ENCODE peak calls at places on chromosome 12, in ten cellular contexts. One of them, this sample, is unnamed.

GRCh38 chr12:89225808-89226368 is 126.4 kb downstream of the DUSP6 start:
- DNase-seq in breast epithelium: peak; percentile 75
- DNase-seq in upper lobe of left lung: peak; percentile 54
- DNase-seq in GM12878: no peak
- DNase-seq in IMR-90: peak; percentile 93
- DNase-seq in HCT116: peak; percentile 97
- DNase-seq in body of pancreas: peak; percentile 46
- DNase-seq in thyroid gland: peak; percentile 72
- DNase-seq in prostate gland: peak; percentile 91
- DNase-seq in A549: no peak
- DNase-seq in this sample: no peak

GRCh38 chr12:127241056-127241830 is 1025.7 kb upstream of the TMEM132C start:
- DNase-seq in thyroid gland: no peak
- DNase-seq in HCT116: no peak
- DNase-seq in GM12878: no peak
- DNase-seq in breast epithelium: no peak
- DNase-seq in upper lobe of left lung: no peak
- DNase-seq in A549: no peak
- DNase-seq in body of pancreas: no peak
- DNase-seq in prostate gland: no peak
- DNase-seq in IMR-90: no peak
- DNase-seq in this sample: peak; percentile 22

GRCh38 chr12:105076098-105076497 is 8.2 kb downstream of the ALDH1L2 start:
- DNase-seq in upper lobe of left lung: no peak
- DNase-seq in body of pancreas: no peak
- DNase-seq in IMR-90: peak; percentile 71
- DNase-seq in HCT116: no peak
- DNase-seq in GM12878: no peak
- DNase-seq in breast epithelium: no peak
- DNase-seq in A549: no peak
- DNase-seq in thyroid gland: no peak
- DNase-seq in prostate gland: no peak
- DNase-seq in this sample: no peak

GRCh38 chr12:70739741-70740140 is 102.5 kb upstream of the PTPRB start:
- DNase-seq in upper lobe of left lung: no peak
- DNase-seq in body of pancreas: no peak
- DNase-seq in A549: no peak
- DNase-seq in HCT116: no peak
- DNase-seq in IMR-90: no peak
- DNase-seq in thyroid gland: no peak
- DNase-seq in GM12878: no peak
- DNase-seq in breast epithelium: no peak
- DNase-seq in prostate gland: no peak
- DNase-seq in this sample: no peak

GRCh38 chr12:72095025-72095424 is 156.4 kb downstream of the TPH2 start:
- DNase-seq in prostate gland: no peak
- DNase-seq in thyroid gland: no peak
- DNase-seq in GM12878: no peak
- DNase-seq in IMR-90: no peak
- DNase-seq in HCT116: no peak
- DNase-seq in A549: no peak
- DNase-seq in body of pancreas: no peak
- DNase-seq in upper lobe of left lung: no peak
- DNase-seq in breast epithelium: no peak
- DNase-seq in this sample: no peak

GRCh38 chr12:108642269-108642870 is 8.7 kb upstream of the SELPLG start:
- DNase-seq in thyroid gland: no peak
- DNase-seq in upper lobe of left lung: no peak
- DNase-seq in IMR-90: no peak
- DNase-seq in GM12878: no peak
- DNase-seq in body of pancreas: no peak
- DNase-seq in A549: no peak
- DNase-seq in HCT116: no peak
- DNase-seq in breast epithelium: no peak
- DNase-seq in prostate gland: no peak
- DNase-seq in this sample: no peak

GRCh38 chr12:20300457-20300856 is 67.9 kb upstream of the PDE3A start:
- DNase-seq in body of pancreas: peak; percentile 43
- DNase-seq in breast epithelium: no peak
- DNase-seq in IMR-90: no peak
- DNase-seq in prostate gland: no peak
- DNase-seq in GM12878: no peak
- DNase-seq in upper lobe of left lung: no peak
- DNase-seq in A549: no peak
- DNase-seq in thyroid gland: no peak
- DNase-seq in HCT116: no peak
- DNase-seq in this sample: no peak

GRCh38 chr12:29710104-29710503 is 73.6 kb downstream of the TMTC1 start:
- DNase-seq in prostate gland: no peak
- DNase-seq in HCT116: no peak
- DNase-seq in upper lobe of left lung: no peak
- DNase-seq in body of pancreas: no peak
- DNase-seq in A549: no peak
- DNase-seq in GM12878: no peak
- DNase-seq in IMR-90: no peak
- DNase-seq in breast epithelium: peak; percentile 38
- DNase-seq in thyroid gland: no peak
- DNase-seq in this sample: peak; percentile 24

GRCh38 chr12:104232609-104233280 is 17.2 kb downstream of the TXNRD1 start:
- DNase-seq in body of pancreas: no peak
- DNase-seq in upper lobe of left lung: no peak
- DNase-seq in A549: no peak
- DNase-seq in thyroid gland: no peak
- DNase-seq in IMR-90: no peak
- DNase-seq in prostate gland: no peak
- DNase-seq in breast epithelium: no peak
- DNase-seq in GM12878: no peak
- DNase-seq in HCT116: no peak
- DNase-seq in this sample: no peak

GRCh38 chr12:129195081-129195480 is 341.8 kb downstream of the GLT1D1 start:
- DNase-seq in upper lobe of left lung: no peak
- DNase-seq in prostate gland: no peak
- DNase-seq in body of pancreas: no peak
- DNase-seq in A549: no peak
- DNase-seq in breast epithelium: no peak
- DNase-seq in IMR-90: no peak
- DNase-seq in HCT116: no peak
- DNase-seq in thyroid gland: no peak
- DNase-seq in GM12878: no peak
- DNase-seq in this sample: no peak

GRCh38 chr12:30880061-30880460 is 46.5 kb upstream of the TSPAN11 start:
- DNase-seq in breast epithelium: no peak
- DNase-seq in IMR-90: no peak
- DNase-seq in A549: no peak
- DNase-seq in body of pancreas: no peak
- DNase-seq in upper lobe of left lung: no peak
- DNase-seq in HCT116: no peak
- DNase-seq in thyroid gland: no peak
- DNase-seq in GM12878: no peak
- DNase-seq in prostate gland: no peak
- DNase-seq in this sample: no peak

GRCh38 chr12:41189395-41190251 is 1.5 kb downstream of the PDZRN4 start:
- DNase-seq in IMR-90: no peak
- DNase-seq in A549: no peak
- DNase-seq in upper lobe of left lung: no peak
- DNase-seq in breast epithelium: no peak
- DNase-seq in GM12878: no peak
- DNase-seq in prostate gland: no peak
- DNase-seq in body of pancreas: no peak
- DNase-seq in HCT116: no peak
- DNase-seq in thyroid gland: peak; percentile 6
- DNase-seq in this sample: no peak

GRCh38 chr12:61923152-61923551 is 337.1 kb upstream of the USP15 start:
- DNase-seq in GM12878: no peak
- DNase-seq in A549: no peak
- DNase-seq in thyroid gland: no peak
- DNase-seq in prostate gland: no peak
- DNase-seq in breast epithelium: no peak
- DNase-seq in IMR-90: no peak
- DNase-seq in HCT116: no peak
- DNase-seq in upper lobe of left lung: no peak
- DNase-seq in body of pancreas: no peak
- DNase-seq in this sample: no peak

DNA sequence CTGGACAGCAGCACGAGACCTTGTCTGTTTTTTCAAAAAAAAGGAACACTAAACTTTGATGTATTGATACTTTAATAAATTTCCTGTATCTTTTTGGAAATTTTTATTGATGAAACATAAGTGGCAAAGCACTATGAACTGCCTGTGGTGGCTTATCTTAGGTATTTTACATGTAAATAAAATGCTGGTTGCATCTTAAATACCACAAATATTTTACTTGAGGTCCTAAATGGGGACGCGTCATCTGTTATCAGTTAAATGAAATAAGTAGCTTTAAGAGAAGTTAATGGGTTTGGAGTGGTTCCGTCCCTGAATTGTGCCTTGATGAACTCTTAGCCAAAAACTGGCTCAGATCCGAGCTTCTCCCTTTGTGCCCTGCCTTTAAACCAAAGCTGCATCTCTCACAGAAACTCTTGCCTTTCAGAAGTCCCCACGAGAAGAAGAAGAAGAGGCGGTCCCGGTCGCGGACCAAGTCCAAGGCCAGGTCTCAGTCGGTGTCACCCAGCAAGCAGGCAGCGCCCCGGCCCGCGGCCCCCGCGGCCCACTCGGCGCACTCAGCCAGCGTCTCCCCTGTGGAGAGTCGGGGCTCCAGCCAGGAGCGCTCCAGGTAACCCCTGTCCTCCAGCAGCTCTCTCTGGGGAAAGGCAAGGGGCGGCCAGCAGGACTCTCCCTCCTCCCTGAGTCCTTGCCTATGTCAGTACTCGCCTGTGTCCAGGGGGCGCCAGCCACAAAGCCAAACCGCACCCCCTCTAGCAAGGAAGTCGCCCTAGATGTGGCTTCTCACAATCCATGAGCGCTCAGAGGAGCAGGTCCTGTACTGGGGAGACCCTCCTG is 31.2 kb upstream of the MMP17 start:
- DNase-seq in upper lobe of left lung: no peak
- DNase-seq in GM12878: no peak
- DNase-seq in breast epithelium: no peak
- DNase-seq in body of pancreas: no peak
- DNase-seq in prostate gland: no peak
- DNase-seq in IMR-90: no peak
- DNase-seq in A549: no peak
- DNase-seq in HCT116: no peak
- DNase-seq in thyroid gland: no peak
- DNase-seq in this sample: no peak
- TF ChIP-seq CTCF in upper lobe of left lung: no peak
- TF ChIP-seq CTCF in GM12878: no peak
- TF ChIP-seq CTCF in breast epithelium: no peak
- TF ChIP-seq CTCF in body of pancreas: no peak
- TF ChIP-seq CTCF in prostate gland: no peak
- TF ChIP-seq CTCF in IMR-90: no peak
- TF ChIP-seq CTCF in A549: no peak
- TF ChIP-seq CTCF in HCT116: no peak
- TF ChIP-seq CTCF in thyroid gland: no peak
- TF ChIP-seq CTCF in this sample: no peak

DNA sequence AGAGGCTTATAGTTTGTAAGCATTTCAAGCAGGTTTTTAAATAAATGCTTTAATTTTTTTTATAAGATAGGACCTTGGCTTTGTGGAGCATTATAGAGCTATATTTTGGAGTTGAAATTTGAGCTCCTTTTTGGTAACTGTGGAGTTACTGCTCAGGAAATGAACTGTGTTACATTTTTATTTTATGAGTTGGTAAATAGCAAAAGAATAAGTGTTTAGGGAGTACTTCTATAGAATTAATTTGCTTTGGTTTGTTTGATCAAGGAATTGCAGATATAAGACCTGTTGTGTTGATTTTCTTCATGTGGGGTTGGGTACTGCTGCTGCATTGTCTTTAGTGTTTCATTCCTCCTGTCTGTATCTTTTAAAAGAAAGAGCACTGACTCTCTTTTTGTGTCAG is 3.5 kb downstream of the ATP2A2 start:
- DNase-seq in HCT116: no peak
- DNase-seq in breast epithelium: no peak
- DNase-seq in prostate gland: no peak
- DNase-seq in body of pancreas: no peak
- DNase-seq in thyroid gland: no peak
- DNase-seq in upper lobe of left lung: no peak
- DNase-seq in GM12878: no peak
- DNase-seq in IMR-90: no peak
- DNase-seq in A549: no peak
- DNase-seq in this sample: no peak
- H3K4me3 ChIP-seq in HCT116: no peak overlapping the region
- H3K4me3 ChIP-seq in breast epithelium: no peak overlapping the region
- H3K4me3 ChIP-seq in prostate gland: no peak overlapping the region
- H3K4me3 ChIP-seq in body of pancreas: no peak overlapping the region
- H3K4me3 ChIP-seq in thyroid gland: peak overlapping the region; percentile 4
- H3K4me3 ChIP-seq in upper lobe of left lung: no peak overlapping the region
- H3K4me3 ChIP-seq in GM12878: peak overlapping the region; percentile 84
- H3K4me3 ChIP-seq in IMR-90: peak overlapping the region; percentile 33
- H3K4me3 ChIP-seq in A549: peak overlapping the region; percentile 81
- H3K4me3 ChIP-seq in this sample: no peak overlapping the region

DNA sequence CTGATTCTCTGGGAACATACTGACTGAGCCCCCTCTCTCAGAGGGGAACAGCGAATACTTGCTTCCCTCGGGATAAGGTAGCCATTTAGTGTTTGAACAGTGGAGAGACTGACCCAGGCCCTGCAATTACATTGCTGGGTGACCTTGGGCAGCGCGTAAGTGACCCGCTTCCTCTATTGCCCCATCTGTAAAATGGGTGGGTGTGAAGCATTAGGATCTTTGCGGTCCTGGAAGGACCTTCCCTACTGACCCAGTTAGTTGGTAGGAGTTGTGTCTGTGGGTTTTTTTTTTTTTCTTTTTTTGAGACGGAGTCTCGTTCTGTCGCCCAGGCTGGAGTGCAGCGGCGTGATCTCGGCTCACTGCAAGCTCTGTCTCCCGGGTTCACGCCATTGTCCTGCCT is 1.2 kb upstream of the KMT5A start:
- DNase-seq in A549: no peak
- DNase-seq in upper lobe of left lung: no peak
- DNase-seq in body of pancreas: no peak
- DNase-seq in breast epithelium: no peak
- DNase-seq in IMR-90: no peak
- DNase-seq in thyroid gland: no peak
- DNase-seq in HCT116: no peak
- DNase-seq in GM12878: no peak
- DNase-seq in prostate gland: no peak
- DNase-seq in this sample: no peak
- TF ChIP-seq POLR2A in A549: no peak
- TF ChIP-seq POLR2A in upper lobe of left lung: no peak
- TF ChIP-seq POLR2A in body of pancreas: no peak
- TF ChIP-seq POLR2A in breast epithelium: no peak
- TF ChIP-seq POLR2A in IMR-90: no peak
- TF ChIP-seq POLR2A in thyroid gland: no peak
- TF ChIP-seq POLR2A in HCT116: no peak
- TF ChIP-seq POLR2A in GM12878: no peak
- TF ChIP-seq POLR2A in prostate gland: no peak
- TF ChIP-seq POLR2A in this sample: no peak

DNA sequence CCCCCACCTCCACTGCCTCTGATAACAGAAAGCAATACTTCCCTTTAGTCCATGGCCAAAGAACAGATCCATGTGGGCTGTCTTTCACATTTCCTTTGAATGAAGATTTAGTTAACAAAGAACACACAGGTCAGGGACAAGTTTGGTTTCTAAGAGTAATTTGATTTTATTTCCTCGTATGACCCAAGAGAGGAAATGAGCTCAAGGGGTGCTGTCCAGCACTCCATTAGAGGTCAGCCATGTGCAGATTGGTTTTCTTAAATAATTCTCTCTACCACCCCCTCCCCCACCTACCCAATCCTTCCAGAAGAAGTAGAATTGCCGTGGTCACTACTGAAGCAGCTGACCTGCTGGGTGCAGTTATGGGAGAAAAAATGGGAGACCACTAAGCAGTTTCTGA is 13.9 kb upstream of the OAS1 start:
- DNase-seq in breast epithelium: no peak
- DNase-seq in IMR-90: no peak
- DNase-seq in prostate gland: no peak
- DNase-seq in A549: no peak
- DNase-seq in HCT116: no peak
- DNase-seq in GM12878: no peak
- DNase-seq in thyroid gland: no peak
- DNase-seq in upper lobe of left lung: no peak
- DNase-seq in body of pancreas: no peak
- DNase-seq in this sample: no peak
- TF ChIP-seq CTCF in breast epithelium: no peak
- TF ChIP-seq CTCF in IMR-90: no peak
- TF ChIP-seq CTCF in prostate gland: no peak
- TF ChIP-seq CTCF in A549: no peak
- TF ChIP-seq CTCF in HCT116: no peak
- TF ChIP-seq CTCF in GM12878: no peak
- TF ChIP-seq CTCF in thyroid gland: no peak
- TF ChIP-seq CTCF in upper lobe of left lung: no peak
- TF ChIP-seq CTCF in body of pancreas: no peak
- TF ChIP-seq CTCF in this sample: no peak